ENCODE peak calls at places on chromosomes 7 and 10, in ten cellular contexts. T, J, L, Z, Q, E, F, D, M and N are unnamed samples.

GRCh38 chr10:12785338-12785934 is 216.1 kb downstream of the CCDC3 start:
- DNase-seq in M (no peak), T (no peak), J (no peak), Q (no peak), L (no peak), F (no peak), Z (no peak), E (no peak), D (no peak), N (no peak)

GRCh38 chr10:117663750-117664149 is 121.2 kb downstream of the EMX2 start:
- DNase-seq in L (no peak), Z (no peak), T (peak), Q (no peak), J (peak), F (peak), M (no peak), D (no peak), E (no peak), N (no peak)

GRCh38 chr7:158541330-158542010 is 46.2 kb downstream of the PTPRN2 start:
- DNase-seq in E (no peak), Z (no peak), M (no peak), D (no peak), J (no peak), Q (no peak), F (no peak), L (no peak), T (no peak), N (no peak)

GRCh38 chr10:14665304-14665703 is 109.4 kb downstream of the FAM107B start:
- DNase-seq in M (no peak), T (no peak), E (no peak), J (no peak), Z (peak), D (no peak), L (no peak), Q (no peak), F (no peak), N (no peak)

GRCh38 chr7:94264756-94265155 is 129.9 kb upstream of the COL1A2 start:
- DNase-seq in E (no peak), T (no peak), M (no peak), L (no peak), J (no peak), D (no peak), Q (no peak), Z (no peak), F (no peak), N (no peak)

GRCh38 chr7:125390866-125391265 is 461.2 kb upstream of the POT1 start:
- DNase-seq in F (no peak), J (no peak), E (no peak), M (no peak), T (peak), Q (no peak), D (no peak), Z (no peak), L (no peak), N (no peak)

GRCh38 chr7:80387634-80388033 is 124.2 kb downstream of the GNAT3 start:
- DNase-seq in F (peak), J (no peak), D (no peak), Q (no peak), M (no peak), E (no peak), L (no peak), T (peak), Z (no peak), N (no peak)

GRCh38 chr7:84941291-84941690 is 245.6 kb downstream of the SEMA3D start:
- DNase-seq in M (no peak), E (no peak), T (no peak), L (no peak), J (no peak), F (no peak), Z (no peak), D (no peak), Q (no peak), N (no peak)

GRCh38 chr10:130138479-130138866 is 2.3 kb downstream of the GLRX3 start:
- DNase-seq in L (no peak), E (no peak), D (peak), Z (no peak), M (no peak), J (peak), F (peak), T (peak), Q (no peak), N (no peak)

GRCh38 chr10:22427101-22427500 is 81.8 kb downstream of the SPAG6 start:
- DNase-seq in M (no peak), T (peak), L (no peak), Z (no peak), Q (no peak), D (no peak), F (peak), J (peak), E (no peak), N (no peak)

GRCh38 chr7:79820387-79820786 is 314.2 kb upstream of the GNAI1 start:
- DNase-seq in J (no peak), Q (peak), Z (peak), F (peak), D (no peak), L (no peak), E (no peak), M (peak), T (peak), N (peak)

GRCh38 chr7:1674161-1675035 is 4.3 kb downstream of the ELFN1 start:
- DNase-seq in L (no peak), F (no peak), T (no peak), J (no peak), Q (no peak), E (no peak), D (no peak), Z (no peak), M (no peak), N (no peak)

GRCh38 chr10:69449841-69450240 is 1.4 kb upstream of the TSPAN15 start:
- DNase-seq in Z (peak), Q (peak), E (peak), D (peak), T (peak), L (peak), M (peak), F (peak), J (peak), N (no peak)

GRCh38 chr10:99709480-99710229 is 22.3 kb downstream of the COX15 start:
- DNase-seq in Q (no peak), F (peak), E (no peak), M (no peak), T (peak), J (no peak), D (no peak), L (no peak), Z (no peak), N (no peak)

GRCh38 chr10:50312464-50313437 is 61.4 kb upstream of the ASAH2 start:
- DNase-seq in M (no peak), Q (no peak), Z (no peak), L (no peak), F (peak), D (no peak), E (no peak), T (peak), J (peak), N (no peak)

GRCh38 chr7:127822822-127823508 is 171.0 kb downstream of the SND1 start:
- DNase-seq in E (no peak), Q (no peak), J (no peak), Z (no peak), D (no peak), T (no peak), F (no peak), L (no peak), M (no peak), N (no peak)